ENCODE peak calls at places on chromosomes 11 and 22, in seven cellular contexts. V, L, Y, Z, H, J and B are unnamed samples.

GRCh38 chr11:12171921-12172320 is 61.5 kb downstream of the MICAL2 start:
- DNase-seq in J (no peak), L (no peak), V (no peak), Y (no peak), H (no peak), Z (no peak), B (no peak)

GRCh38 chr11:94595061-94595460 is 27.9 kb downstream of the PIWIL4 start:
- DNase-seq in Y (no peak), J (no peak), V (no peak), Z (no peak), H (no peak), L (no peak), B (no peak)

GRCh38 chr22:20982563-20982882 is 426 bp downstream of the LZTR1 start:
- DNase-seq in Y (no peak), L (no peak), J (no peak), Z (no peak), H (no peak), V (no peak), B (no peak)

GRCh38 chr22:47154621-47155081 is 392.2 kb downstream of the TBC1D22A start:
- DNase-seq in L (no peak), J (peak), H (peak), Z (no peak), V (peak), Y (peak), B (peak)

GRCh38 chr11:106288988-106289387 is 211.5 kb downstream of the AASDHPPT start:
- DNase-seq in V (no peak), L (no peak), Z (no peak), Y (no peak), J (no peak), H (no peak), B (no peak)

GRCh38 chr11:118146554-118146953 is 6.1 kb downstream of the SCN4B start:
- DNase-seq in J (no peak), Z (no peak), V (no peak), H (no peak), L (no peak), Y (no peak), B (no peak)

GRCh38 chr11:46528445-46529085 is 65.3 kb downstream of the AMBRA1 start:
- DNase-seq in J (no peak), Z (no peak), V (no peak), H (no peak), Y (no peak), L (no peak), B (no peak)

GRCh38 chr11:66082936-66083698 is 13.0 kb downstream of the PACS1 start:
- DNase-seq in L (no peak), V (no peak), H (no peak), Z (peak), Y (no peak), J (no peak), B (no peak)

GRCh38 chr22:38770257-38770949 is 14.6 kb upstream of the SUN2 start:
- DNase-seq in V (no peak), Y (no peak), L (no peak), Z (no peak), J (no peak), H (no peak), B (no peak)

GRCh38 chr11:6224421-6224820 is 10.0 kb downstream of the FHIP1B start:
- DNase-seq in J (no peak), Y (no peak), V (no peak), H (no peak), Z (no peak), L (no peak), B (no peak)

GRCh38 chr11:64632654-64633053 is 41.6 kb downstream of the SLC22A12 start:
- DNase-seq in V (no peak), Y (no peak), J (no peak), L (no peak), Z (no peak), H (no peak), B (peak)